ENCODE peak calls at places on chromosomes 11 and 22, in nine cellular contexts. G is posterior vena cava; O is RWPE1; C is NCI-H1092 treated with DMSO at 0.1 percent for 48 hours; F is MG63; M is T-helper 1 cell; V is CD4-positive, alpha-beta T cell; X is uterus; Q is left colon. P is an unnamed sample.

GRCh38 chr11:867856-868358 is 25.3 kb downstream of the TSPAN4 start:
- DNase-seq in Q (no peak), F (no peak), V (no peak), O (no peak), M (no peak), G (no peak), C (no peak), X (no peak), P (no peak)

GRCh38 chr11:134843735-134844134 is 431.7 kb upstream of the B3GAT1 start:
- DNase-seq in V (no peak), F (no peak), O (no peak), C (no peak), M (no peak), X (no peak), G (no peak), Q (no peak), P (no peak)

GRCh38 chr22:26095271-26095956 is 73.8 kb upstream of the SEZ6L start:
- DNase-seq in O (no peak), Q (peak), C (no peak), G (no peak), V (no peak), M (no peak), X (no peak), F (no peak), P (no peak)

GRCh38 chr11:132685174-132685611 is 847.1 kb downstream of the OPCML start:
- DNase-seq in O (no peak), F (no peak), M (no peak), C (no peak), G (no peak), V (no peak), X (no peak), Q (no peak), P (no peak)

GRCh38 chr22:41862530-41863266 is 29.8 kb downstream of the SREBF2 start:
- DNase-seq in V (no peak), X (no peak), O (no peak), M (no peak), Q (no peak), C (no peak), G (no peak), F (no peak), P (no peak)

GRCh38 chr11:75475767-75476650 is 43.0 kb upstream of the KLHL35 start:
- DNase-seq in F (peak), M (no peak), C (peak), V (no peak), O (peak), G (no peak), X (peak), Q (peak), P (no peak)

GRCh38 chr11:69750108-69750850 is 24.9 kb downstream of the FGF4 start:
- DNase-seq in M (no peak), V (no peak), Q (no peak), C (no peak), O (no peak), X (no peak), F (no peak), G (no peak), P (no peak)

GRCh38 chr22:31091106-31091975 is 10.2 kb downstream of the SMTN start:
- DNase-seq in Q (no peak), V (no peak), M (no peak), O (no peak), C (no peak), F (no peak), X (peak), G (no peak), P (no peak)

GRCh38 chr11:82996966-82997606 is 74.6 kb downstream of the RAB30 start:
- DNase-seq in G (no peak), Q (peak), X (no peak), O (no peak), C (no peak), M (no peak), V (no peak), F (no peak), P (no peak)

GRCh38 chr22:20094158-20094807 is 14.2 kb downstream of the DGCR8 start:
- DNase-seq in F (no peak), M (no peak), G (peak), X (no peak), V (no peak), C (no peak), Q (no peak), O (no peak), P (no peak)

GRCh38 chr11:77668760-77669159 is 31.2 kb upstream of the CLNS1A start:
- DNase-seq in V (no peak), Q (no peak), X (no peak), C (no peak), O (no peak), G (no peak), M (no peak), F (no peak), P (no peak)

GRCh38 chr11:128824199-128825049 is 42.7 kb downstream of the KCNJ1 start:
- DNase-seq in C (no peak), X (no peak), F (no peak), G (no peak), V (no peak), M (no peak), Q (no peak), O (no peak), P (no peak)

GRCh38 chr22:36977401-36977861 is 41.8 kb downstream of the TST start:
- DNase-seq in Q (peak), F (peak), V (peak), X (peak), M (peak), O (no peak), G (peak), C (peak), P (peak)

GRCh38 chr11:67024966-67025365 is 2.0 kb downstream of the SYT12 start:
- DNase-seq in F (no peak), O (no peak), X (no peak), G (no peak), C (no peak), M (no peak), Q (no peak), V (no peak), P (no peak)

GRCh38 chr22:36221799-36222751 is 17.3 kb downstream of the APOL2 start:
- DNase-seq in X (no peak), V (peak), M (peak), C (peak), G (no peak), Q (peak), O (no peak), F (peak), P (peak)

GRCh38 chr11:66277475-66278391 is at the start of gene CNIH2:
- DNase-seq in M (peak), O (peak), Q (peak), C (peak), X (no peak), V (peak), F (no peak), G (no peak), P (peak)

GRCh38 chr11:113262594-113262993 is 51.8 kb upstream of the TTC12 start:
- DNase-seq in M (no peak), C (no peak), V (no peak), G (no peak), O (no peak), Q (no peak), X (no peak), F (no peak), P (no peak)

GRCh38 chr22:21594865-21595452 is 27.4 kb downstream of the UBE2L3 start:
- DNase-seq in M (no peak), O (no peak), Q (no peak), X (no peak), V (no peak), F (no peak), C (no peak), G (no peak), P (no peak)

GRCh38 chr11:102322560-102322959 is 5.3 kb downstream of the BIRC3 start:
- DNase-seq in Q (no peak), F (no peak), V (no peak), O (no peak), G (no peak), X (no peak), C (no peak), M (no peak), P (no peak)

GRCh38 chr22:37747090-37747714 is 50.4 kb downstream of the TRIOBP start:
- DNase-seq in Q (no peak), V (no peak), C (no peak), X (peak), M (no peak), F (peak), O (no peak), G (no peak), P (no peak)

GRCh38 chr22:48112687-48113521 is 1350.5 kb downstream of the TBC1D22A start:
- DNase-seq in G (no peak), V (no peak), F (peak), Q (no peak), X (no peak), C (no peak), O (no peak), M (no peak), P (no peak)

GRCh38 chr11:26950260-26950719 is 43.6 kb upstream of the FIBIN start:
- DNase-seq in O (no peak), F (peak), G (no peak), V (no peak), Q (peak), M (no peak), C (no peak), X (no peak), P (no peak)

GRCh38 chr11:128428876-128429416 is 158.4 kb downstream of the ETS1 start:
- DNase-seq in X (no peak), V (no peak), G (no peak), Q (no peak), C (no peak), O (no peak), F (no peak), M (no peak), P (no peak)

GRCh38 chr11:74024630-74025029 is 15.7 kb upstream of the UCP3 start:
- DNase-seq in V (no peak), C (no peak), F (peak), Q (no peak), M (no peak), G (peak), X (peak), O (no peak), P (no peak)

GRCh38 chr11:9675691-9676090 is 11.8 kb downstream of the SWAP70 start:
- DNase-seq in O (no peak), F (no peak), X (no peak), Q (no peak), G (no peak), V (no peak), M (no peak), C (no peak), P (no peak)

GRCh38 chr11:66745356-66746235 is 16.6 kb upstream of the SPTBN2 start:
- DNase-seq in Q (peak), G (no peak), M (peak), X (no peak), V (peak), O (peak), C (peak), F (peak), P (peak)

GRCh38 chr22:48146426-48146825 is 1384.0 kb downstream of the TBC1D22A start:
- DNase-seq in C (peak), F (no peak), V (no peak), O (no peak), M (no peak), X (no peak), Q (no peak), G (no peak), P (no peak)

GRCh38 chr11:117872420-117872961 is 4.0 kb downstream of the FXYD6 start:
- DNase-seq in M (no peak), F (no peak), G (peak), X (peak), Q (no peak), O (no peak), C (no peak), V (no peak), P (no peak)

GRCh38 chr11:32072872-32073661 is 17.8 kb upstream of the RCN1 start:
- DNase-seq in X (no peak), F (no peak), Q (no peak), G (no peak), M (no peak), O (no peak), V (no peak), C (no peak), P (no peak)

GRCh38 chr11:134252539-134253188 is 488 bp downstream of the THYN1 start:
- DNase-seq in M (no peak), X (peak), C (no peak), O (peak), G (no peak), Q (peak), F (no peak), V (no peak), P (no peak)

GRCh38 chr11:905952-906351 is 4.7 kb downstream of the CHID1 start:
- DNase-seq in X (no peak), V (no peak), G (no peak), Q (no peak), C (no peak), F (no peak), M (no peak), O (no peak), P (no peak)

GRCh38 chr22:37818397-37819099 is 4.6 kb upstream of the GALR3 start:
- DNase-seq in C (peak), Q (peak), X (peak), M (peak), V (peak), F (no peak), G (peak), O (no peak), P (peak)